ENCODE peak calls at places on chromosomes 16 and 17, in four cellular contexts. K is nephron progenitor cell, S is MCF 10A, A is fibroblast of the aortic adventitia. J is an unnamed sample.

GRCh38 chr17:48542956-48543853 is 1.7 kb downstream of the HOXB2 start:
- DNase-seq in S (peak), K (no peak), A (peak), J (peak)

GRCh38 chr17:49687878-49688491 is 10.1 kb upstream of the SPOP start:
- DNase-seq in A (peak), S (no peak), K (no peak), J (peak)

GRCh38 chr16:11470676-11471415 is 115.9 kb downstream of the LITAF start:
- DNase-seq in A (peak), K (no peak), S (no peak), J (peak)

GRCh38 chr16:74487634-74488495 is 66.6 kb upstream of the CLEC18B start:
- DNase-seq in K (no peak), S (no peak), A (no peak), J (no peak)

GRCh38 chr16:31869511-31870201 is 4.0 kb upstream of the ZNF267 start:
- DNase-seq in S (peak), A (peak), K (no peak), J (peak)

GRCh38 chr17:80219013-80219776 is 938 bp downstream of the SGSH start:
- DNase-seq in S (peak), A (peak), K (no peak), J (peak)

GRCh38 chr16:66357523-66357928 is 9.0 kb upstream of the CDH5 start:
- DNase-seq in K (peak), A (peak), S (peak), J (peak)

GRCh38 chr17:8289103-8289397 is 580 bp downstream of the RANGRF start:
- DNase-seq in A (no peak), K (peak), S (no peak), J (no peak)

GRCh38 chr16:52611817-52612673 is 65.1 kb upstream of the TOX3 start:
- DNase-seq in K (no peak), A (no peak), S (no peak), J (no peak)

GRCh38 chr16:50396770-50397525 is 28.2 kb upstream of the BRD7 start:
- DNase-seq in K (no peak), S (peak), A (peak), J (peak)

GRCh38 chr16:26827386-26827785 is 239.3 kb upstream of the C16orf82 start:
- DNase-seq in A (no peak), S (no peak), K (no peak), J (no peak)

GRCh38 chr17:55672585-55673501 is 49.8 kb downstream of the TMEM100 start:
- DNase-seq in S (peak), K (no peak), A (peak), J (no peak)

GRCh38 chr17:15392326-15392739 is 50.9 kb upstream of the TEKT3 start:
- DNase-seq in S (peak), A (peak), K (no peak), J (peak)

GRCh38 chr17:71963341-71963740 is 157.5 kb upstream of the SOX9 start:
- DNase-seq in A (no peak), K (no peak), S (no peak), J (no peak)

GRCh38 chr17:17443173-17443572 is 33.6 kb upstream of the MED9 start:
- DNase-seq in K (no peak), S (no peak), A (no peak), J (no peak)

GRCh38 chr16:81821422-81822128 is 42.5 kb downstream of the PLCG2 start:
- DNase-seq in S (no peak), A (no peak), K (no peak), J (no peak)

GRCh38 chr17:78272181-78272913 is 40.9 kb downstream of the TMEM235 start:
- DNase-seq in K (no peak), A (peak), S (peak), J (peak)

GRCh38 chr16:16145286-16145685 is 78.0 kb downstream of the ABCC6 start:
- DNase-seq in S (no peak), K (no peak), A (no peak), J (no peak)

GRCh38 chr16:15899538-15900100 is 11.2 kb upstream of the CEP20 start:
- DNase-seq in K (no peak), S (peak), A (peak), J (peak)

GRCh38 chr17:78725448-78726021 is 56.5 kb downstream of the CYTH1 start:
- DNase-seq in K (no peak), A (no peak), S (no peak), J (no peak)

GRCh38 chr17:19495828-19496227 is 37.8 kb upstream of the SLC47A1 start:
- DNase-seq in K (no peak), A (no peak), S (no peak), J (no peak)

DNA sequence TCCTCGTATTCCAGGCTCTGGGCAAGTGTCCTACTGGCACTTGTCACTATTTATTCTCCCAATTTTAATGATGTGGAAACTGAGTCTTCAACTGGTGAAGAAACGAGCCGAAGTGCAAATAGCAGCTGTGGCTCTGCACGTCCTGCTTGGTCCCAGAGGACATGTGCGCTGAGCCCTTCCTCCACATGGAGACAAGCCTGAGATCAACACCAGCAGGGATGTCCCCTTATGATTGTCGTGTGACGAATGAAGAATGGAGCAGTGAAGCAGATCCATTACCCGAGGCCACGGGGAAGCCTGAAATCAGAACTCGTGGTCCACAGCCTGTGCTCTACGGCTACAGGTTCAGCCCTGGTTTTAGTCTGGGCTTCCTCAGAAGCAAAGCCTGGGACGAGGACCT is 61.0 kb downstream of the FOXL1 start:
- DNase-seq in S (no peak), K (no peak), A (no peak), J (no peak)
- TF ChIP-seq CTCF in S (no peak), K (no peak), A (no peak), J (no peak)

GRCh38 chr17:40615989-40616476 is 31.6 kb downstream of the SMARCE1 start:
- DNase-seq in K (no peak), A (no peak), S (no peak), J (no peak)
- TF ChIP-seq CTCF in K (no peak), A (no peak), S (no peak), J (no peak)

GRCh38 chr16:57036315-57036714 is 47.0 kb downstream of the NLRC5 start:
- DNase-seq in K (no peak), S (no peak), A (no peak), J (no peak)

GRCh38 chr16:57039148-57039812 is 49.9 kb downstream of the NLRC5 start:
- DNase-seq in S (no peak), A (peak), K (no peak), J (peak)

GRCh38 chr16:57041182-57042156 is 50.9 kb upstream of the CPNE2 start:
- DNase-seq in K (no peak), A (no peak), S (no peak), J (no peak)

GRCh38 chr16:57036945-57037344 is 47.6 kb downstream of the NLRC5 start:
- DNase-seq in K (no peak), A (no peak), S (no peak), J (no peak)

GRCh38 chr16:57038151-57038550 is 48.8 kb downstream of the NLRC5 start:
- DNase-seq in K (no peak), S (no peak), A (no peak), J (peak)
- TF ChIP-seq CTCF in K (no peak), S (no peak), A (no peak), J (no peak)

GRCh38 chr16:6967796-6968195 is 364.8 kb upstream of the RBFOX1 start:
- DNase-seq in A (no peak), K (no peak), S (no peak), J (no peak)

GRCh38 chr16:6964679-6965078 is 368.0 kb upstream of the RBFOX1 start:
- DNase-seq in S (no peak), A (no peak), K (no peak), J (no peak)

GRCh38 chr16:6966925-6967324 is 365.7 kb upstream of the RBFOX1 start:
- DNase-seq in A (no peak), S (no peak), K (no peak), J (no peak)

GRCh38 chr16:6970171-6970857 is 362.3 kb upstream of the RBFOX1 start:
- DNase-seq in S (no peak), A (no peak), K (no peak), J (no peak)

DNA sequence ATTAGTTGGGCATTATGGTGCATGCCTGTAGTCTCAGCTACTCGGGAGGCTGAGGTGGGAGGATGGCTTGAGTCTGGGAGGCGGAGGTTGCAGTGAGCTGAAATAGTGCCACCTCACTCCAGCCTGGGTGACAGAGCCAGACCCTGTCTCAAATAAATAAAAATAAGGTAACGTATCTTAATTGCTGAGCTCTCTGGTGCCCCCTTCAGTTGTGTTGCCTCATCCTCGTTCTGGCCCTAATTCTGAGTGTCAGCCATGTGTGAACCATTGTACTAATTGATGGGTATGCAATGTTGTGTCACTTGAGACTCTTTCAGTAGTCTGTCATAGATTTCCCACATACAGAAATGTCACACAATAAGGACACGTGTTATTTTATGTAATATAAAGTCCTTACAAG is 363.1 kb upstream of the RBFOX1 start:
- DNase-seq in S (no peak), K (no peak), A (no peak), J (no peak)
- TF ChIP-seq CTCF in S (no peak), K (no peak), A (no peak), J (no peak)

GRCh38 chr17:73214851-73215250 is 22.0 kb downstream of the COG1 start:
- DNase-seq in A (no peak), S (no peak), K (no peak), J (no peak)

GRCh38 chr17:73214008-73214407 is 21.2 kb downstream of the COG1 start:
- DNase-seq in K (no peak), A (no peak), S (no peak), J (no peak)

GRCh38 chr17:73210002-73210678 is 17.3 kb downstream of the COG1 start:
- DNase-seq in K (no peak), A (peak), S (no peak), J (no peak)

GRCh38 chr17:73211745-73212144 is 18.9 kb downstream of the COG1 start:
- DNase-seq in A (no peak), S (no peak), K (no peak), J (no peak)

GRCh38 chr17:73215414-73215813 is 22.6 kb downstream of the COG1 start:
- DNase-seq in A (no peak), K (no peak), S (no peak), J (no peak)
- TF ChIP-seq CTCF in A (no peak), K (no peak), S (no peak), J (no peak)

GRCh38 chr16:72149676-72150464 is 22.1 kb downstream of the PMFBP1 start:
- DNase-seq in A (no peak), K (peak), S (peak), J (no peak)
- TF ChIP-seq CTCF in A (no peak), K (peak), S (no peak), J (no peak)

DNA sequence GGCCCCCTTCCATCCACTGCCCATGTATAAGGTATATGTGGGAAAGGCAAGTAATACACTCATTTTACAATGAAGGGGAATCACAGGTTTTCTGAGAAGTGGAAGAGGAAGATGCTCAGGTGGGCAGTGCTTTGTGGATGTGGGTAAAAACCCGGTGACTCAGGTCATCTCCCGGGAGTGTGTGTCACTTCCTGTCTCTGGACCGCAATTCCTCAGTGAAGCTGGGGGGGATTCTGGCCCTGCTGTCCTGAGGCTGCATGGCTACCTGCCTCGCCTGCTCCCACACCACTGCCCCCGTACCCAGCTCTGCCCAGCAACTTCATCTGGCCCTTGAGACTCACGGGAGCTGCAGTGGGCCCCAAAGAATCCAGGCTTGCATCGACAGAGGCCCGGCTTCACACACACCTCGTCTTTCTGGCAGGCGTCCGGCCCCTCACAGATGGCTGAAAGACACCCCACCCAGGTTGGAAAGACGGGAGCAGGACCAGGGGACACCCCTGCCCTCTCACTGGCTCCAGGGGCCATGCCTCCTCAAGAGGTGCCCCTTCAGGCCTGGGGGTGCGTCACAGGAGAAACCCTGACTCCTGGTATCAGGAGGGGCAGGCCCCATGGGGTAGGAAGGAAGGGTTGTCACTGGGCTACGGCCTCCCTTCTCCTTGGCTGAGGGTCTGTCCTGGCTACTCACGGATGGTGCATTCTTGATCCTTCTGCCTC is 882 bp downstream of the SCARF1 start:
- DNase-seq in A (peak), S (peak), K (no peak), J (peak)
- TF ChIP-seq CTCF in A (no peak), S (no peak), K (no peak), J (no peak)